ENCODE peak calls at places on chromosomes 5 and 9, in five cellular contexts. W, B, E, M and T are unnamed samples.
A peak's percentile ranks its signal among the peaks of the same experiment; 100 is the strongest.

GRCh38 chr5:94908889-94909480 is 290.5 kb downstream of the SLF1 start:
- DNase-seq in E (peak; percentile 66), B (no peak), M (no peak), W (peak; percentile 37), T (no peak)

GRCh38 chr9:20197976-20198685 is 409.3 kb upstream of the SLC24A2 start:
- DNase-seq in B (peak; percentile 25), W (peak; percentile 55), E (peak; percentile 10), M (no peak), T (no peak)

GRCh38 chr9:112341741-112342140 is 8.3 kb upstream of the PTBP3 start:
- DNase-seq in M (no peak), W (no peak), B (no peak), E (no peak), T (peak; percentile 60)

GRCh38 chr9:136204838-136205706 is at the start of gene LHX3:
- DNase-seq in B (no peak), E (no peak), M (no peak), W (no peak), T (no peak)

GRCh38 chr5:56064984-56065383 is 70.2 kb upstream of the IL6ST start:
- DNase-seq in B (no peak), M (no peak), W (no peak), E (peak; percentile 75), T (no peak)

GRCh38 chr9:101477736-101478135 is 42.2 kb upstream of the ALDOB start:
- DNase-seq in W (no peak), M (no peak), B (no peak), E (no peak), T (no peak)

GRCh38 chr5:169746147-169746694 is 109.1 kb downstream of the DOCK2 start:
- DNase-seq in M (no peak), W (no peak), E (no peak), B (no peak), T (no peak)

GRCh38 chr5:54021413-54022155 is 288.8 kb downstream of the ARL15 start:
- DNase-seq in M (no peak), B (no peak), W (peak; percentile 18), E (peak; percentile 49), T (no peak)

GRCh38 chr9:27276182-27277030 is 20.5 kb downstream of the EQTN start:
- DNase-seq in M (no peak), W (peak; percentile 65), B (no peak), E (peak; percentile 76), T (no peak)

GRCh38 chr5:96080557-96080956 is 118.9 kb upstream of the ELL2 start:
- DNase-seq in B (no peak), M (no peak), W (no peak), E (peak; percentile 69), T (no peak)

GRCh38 chr9:86073839-86074238 is 25.5 kb downstream of the GOLM1 start:
- DNase-seq in B (no peak), M (no peak), E (no peak), W (no peak), T (no peak)

GRCh38 chr9:128383791-128384190 is 12.6 kb downstream of the URM1 start:
- DNase-seq in B (no peak), M (no peak), W (no peak), E (no peak), T (no peak)

DNA sequence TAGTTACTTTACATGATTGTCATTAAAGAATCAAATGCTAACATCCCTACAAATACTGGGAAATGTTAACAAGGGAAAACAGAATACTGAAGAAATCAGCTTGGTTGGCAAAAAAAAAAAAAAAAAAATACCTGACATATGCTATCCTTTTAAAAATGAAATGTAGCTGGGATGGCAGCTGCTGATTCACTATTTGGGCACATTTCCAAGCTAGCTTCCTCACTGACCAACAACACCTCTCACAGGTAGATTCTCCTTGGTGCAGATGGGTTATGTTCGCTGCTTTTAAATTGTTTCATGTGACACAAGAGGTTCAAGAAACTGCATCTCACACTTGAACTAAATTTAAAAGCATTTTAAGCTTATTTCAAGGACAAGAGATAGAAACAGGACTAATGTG is 6.1 kb upstream of the PRUNE2 start:
- DNase-seq in E (no peak), M (no peak), W (no peak), B (no peak), T (no peak)
- TF ChIP-seq CTCF in E (no peak), M (no peak), W (no peak), B (no peak), T (no peak)

GRCh38 chr5:147504535-147504934 is 5.3 kb downstream of the DPYSL3 start:
- DNase-seq in E (no peak), M (no peak), B (no peak), W (no peak), T (no peak)

GRCh38 chr5:147509710-147510651 is at the start of gene DPYSL3:
- DNase-seq in E (peak; percentile 79), B (peak; percentile 33), M (peak; percentile 78), W (no peak), T (no peak)

GRCh38 chr5:147508711-147509040 is 1.2 kb downstream of the DPYSL3 start:
- DNase-seq in W (no peak), M (no peak), E (peak; percentile 52), B (no peak), T (no peak)

GRCh38 chr5:147509041-147509709 is 693 bp downstream of the DPYSL3 start:
- DNase-seq in M (peak; percentile 63), W (no peak), E (no peak), B (no peak), T (no peak)

GRCh38 chr5:147507480-147508126 is 2.3 kb downstream of the DPYSL3 start:
- DNase-seq in B (no peak), M (no peak), W (no peak), E (peak; percentile 80), T (no peak)
- H3K4me3 ChIP-seq in B (peak overlapping the region; percentile 85), M (peak overlapping the region; percentile 60), W (no peak overlapping the region), E (peak overlapping the region; percentile 89), T (peak overlapping the region; percentile 74)

GRCh38 chr5:126810983-126811382 is 34.0 kb downstream of the LMNB1 start:
- DNase-seq in B (no peak), M (no peak), W (no peak), E (no peak), T (no peak)

GRCh38 chr5:126811515-126812198 is 34.7 kb downstream of the LMNB1 start:
- DNase-seq in M (no peak), B (no peak), W (no peak), E (no peak), T (no peak)

GRCh38 chr5:126808619-126809018 is 31.7 kb downstream of the LMNB1 start:
- DNase-seq in M (no peak), B (no peak), E (peak; percentile 63), W (peak; percentile 56), T (no peak)

GRCh38 chr5:126812199-126812570 is 35.2 kb downstream of the LMNB1 start:
- DNase-seq in B (no peak), W (no peak), E (no peak), M (no peak), T (no peak)

GRCh38 chr5:126809932-126810331 is 33.0 kb downstream of the LMNB1 start:
- DNase-seq in E (no peak), B (no peak), M (no peak), W (no peak), T (no peak)
- H3K36me3 ChIP-seq in E (no peaks in the 10 kb centered on the region), B (no peaks in the 10 kb centered on the region), M (no peaks in the 10 kb centered on the region), W (peaks cover 99% of the 10 kb centered on the region), T (peaks cover 3% of the 10 kb centered on the region)

DNA sequence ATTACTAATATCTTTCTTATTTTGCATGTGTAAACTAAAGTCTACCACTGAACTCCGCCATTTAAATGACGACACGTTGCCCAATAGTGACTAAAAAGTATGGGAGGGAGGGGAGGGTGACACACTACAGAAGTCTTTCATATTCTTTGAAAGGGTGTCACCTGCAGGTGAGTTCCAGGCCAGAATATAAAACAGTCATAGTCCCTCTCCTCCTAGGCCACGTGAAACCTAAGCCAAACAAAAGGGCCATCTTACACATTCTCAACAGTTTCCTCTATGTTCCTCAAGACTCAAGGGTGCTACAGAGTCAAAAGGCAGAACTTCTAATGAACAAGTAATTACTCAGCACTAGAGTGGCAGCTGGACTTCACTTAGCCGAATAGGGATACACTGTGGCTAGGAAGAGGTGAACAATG is 6.4 kb downstream of the CEMIP2 start:
- DNase-seq in E (no peak), W (no peak), B (no peak), M (no peak), T (no peak)
- TF ChIP-seq CTCF in E (no peak), W (no peak), B (no peak), M (no peak), T (no peak)

DNA sequence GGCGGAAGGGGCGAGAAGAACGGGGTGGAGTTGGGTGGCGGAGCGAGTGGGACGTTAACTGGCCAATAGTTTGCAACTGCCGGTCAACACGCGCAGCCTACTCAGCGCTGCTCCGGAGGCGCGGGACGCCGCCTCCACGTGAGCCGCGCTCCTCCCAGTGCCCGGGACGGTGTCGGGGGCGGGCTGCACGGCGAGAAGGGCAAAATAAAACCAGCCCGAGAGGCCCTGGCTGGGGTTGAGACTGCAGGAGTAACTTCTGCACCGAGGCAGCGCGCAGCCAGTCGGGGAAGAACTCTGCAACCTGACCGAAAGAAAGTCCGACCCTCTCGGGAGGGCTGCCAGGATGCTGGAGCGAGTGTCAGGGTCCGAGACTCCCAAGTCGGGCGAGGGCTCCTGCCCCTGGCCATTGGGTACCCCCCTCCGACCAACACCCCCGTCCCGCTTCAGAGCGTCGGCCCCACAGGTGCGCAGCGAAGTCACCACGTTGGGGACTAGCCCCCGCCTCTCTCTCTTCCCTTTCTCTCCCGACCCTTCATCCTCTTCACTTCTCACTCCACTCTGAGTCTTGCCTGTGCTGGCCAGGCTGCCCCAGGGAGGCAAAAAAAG is 25.1 kb upstream of the ELAVL2 start:
- DNase-seq in M (peak; percentile 65), W (no peak), B (no peak), E (no peak), T (no peak)
- H3K4me3 ChIP-seq in M (peak overlapping the region; percentile 39), W (no peak overlapping the region), B (peak overlapping the region; percentile 76), E (no peak overlapping the region), T (peak overlapping the region; percentile 29)

GRCh38 chr5:33984671-33985124 is at the start of gene SLC45A2:
- DNase-seq in W (no peak), E (no peak), B (no peak), M (no peak), T (no peak)

GRCh38 chr5:33980030-33980429 is 4.5 kb downstream of the SLC45A2 start:
- DNase-seq in W (no peak), M (no peak), B (no peak), E (no peak), T (no peak)

GRCh38 chr5:33984178-33984577 is 315 bp downstream of the SLC45A2 start:
- DNase-seq in E (no peak), B (no peak), M (no peak), W (no peak), T (no peak)

GRCh38 chr5:33981408-33982171 is 2.9 kb downstream of the SLC45A2 start:
- DNase-seq in B (no peak), E (peak; percentile 20), M (no peak), W (no peak), T (no peak)

GRCh38 chr5:33985447-33985846 is 954 bp upstream of the SLC45A2 start:
- DNase-seq in M (no peak), W (no peak), B (no peak), E (no peak), T (no peak)
- H3K36me3 ChIP-seq in M (peaks cover 17% of the 10 kb centered on the region), W (peaks cover 12% of the 10 kb centered on the region), B (peaks cover 4% of the 10 kb centered on the region), E (peaks cover 2% of the 10 kb centered on the region), T (no peaks in the 10 kb centered on the region)

GRCh38 chr5:138932171-138932810 is 57.2 kb upstream of the LRRTM2 start:
- DNase-seq in M (no peak), W (peak; percentile 7), E (no peak), B (peak; percentile 15), T (no peak)
- TF ChIP-seq CTCF in M (no peak), W (peak; percentile 48), E (no peak), B (no peak), T (peak; percentile 14)

GRCh38 chr9:33820231-33820745 is 3.3 kb downstream of the UBE2R2 start:
- DNase-seq in M (no peak), E (no peak), W (no peak), B (no peak), T (no peak)
- H3K4me3 ChIP-seq in M (no peak overlapping the region), E (no peak overlapping the region), W (peak overlapping the region; percentile 99), B (peak overlapping the region; percentile 21), T (no peak overlapping the region)